ENCODE peak calls at places on chromosomes 4 and X, in seven cellular contexts. I is GM10248; Z is naive thymus-derived CD8-positive, alpha-beta T cell; G is activated CD4-positive, alpha-beta T cell treated with anti-CD3 and anti-CD28 coated beads, Interleukin-2, amount 10 ng/mL, durations not matched to agents 7 days and 5 days; N is stimulated activated CD8-positive, alpha-beta memory T cell treated with anti-CD3 and anti-CD28 coated beads, Interleukin-15, amount 100 ng/mL, for 24 hours; X is cerebellar cortex; J is iPS-NIHi11. Q is an unnamed sample.
A peak's percentile ranks its signal among the peaks of the same experiment; 100 is the strongest.

GRCh38 chr4:25973346-25973745 is 59.3 kb downstream of the SMIM20 start:
- DNase-seq in Z (no peak), N (no peak), X (no peak), G (no peak), J (no peak), I (no peak), Q (no peak)

GRCh38 chr4:76233967-76234678 is 17.4 kb upstream of the FAM47E start:
- DNase-seq in J (no peak), G (no peak), I (no peak), X (no peak), N (no peak), Z (no peak), Q (peak; percentile 73)

GRCh38 chrX:15738686-15739016 is 581 bp downstream of the CA5B start:
- DNase-seq in X (no peak), N (no peak), J (no peak), G (peak; percentile 28), Z (no peak), I (no peak), Q (no peak)

GRCh38 chr4:40595981-40596380 is 33.7 kb downstream of the RBM47 start:
- DNase-seq in J (no peak), I (no peak), Z (no peak), G (no peak), N (no peak), X (no peak), Q (no peak)

GRCh38 chr4:182022899-182023298 is 220.3 kb upstream of the TENM3 start:
- DNase-seq in I (no peak), Z (no peak), G (no peak), J (no peak), X (no peak), N (no peak), Q (no peak)

GRCh38 chr4:77994194-77994721 is 62.9 kb upstream of the FRAS1 start:
- DNase-seq in Z (no peak), I (peak; percentile 15), N (no peak), G (peak; percentile 16), J (peak; percentile 75), X (peak; percentile 22), Q (peak; percentile 52)

GRCh38 chrX:91039777-91040176 is 394.9 kb upstream of the PABPC5 start:
- DNase-seq in G (no peak), X (no peak), Z (no peak), I (no peak), J (no peak), N (no peak), Q (peak; percentile 3)

GRCh38 chr4:8685831-8686230 is 93.3 kb downstream of the CPZ start:
- DNase-seq in G (no peak), I (no peak), J (no peak), Z (no peak), N (no peak), X (no peak), Q (no peak)

GRCh38 chr4:148344382-148344781 is 97.8 kb downstream of the NR3C2 start:
- DNase-seq in G (no peak), Z (no peak), N (no peak), J (no peak), I (no peak), X (no peak), Q (peak; percentile 49)

GRCh38 chr4:81527709-81528108 is 56.0 kb upstream of the RASGEF1B start:
- DNase-seq in Z (no peak), J (no peak), X (no peak), G (no peak), I (no peak), N (no peak), Q (no peak)

GRCh38 chrX:13077168-13077567 is 32.7 kb upstream of the FAM9C start:
- DNase-seq in N (no peak), X (no peak), G (peak; percentile 11), J (no peak), I (no peak), Z (no peak), Q (no peak)

GRCh38 chrX:13102636-13103035 is 58.2 kb upstream of the FAM9C start:
- DNase-seq in I (no peak), X (no peak), N (no peak), J (no peak), G (no peak), Z (no peak), Q (no peak)

GRCh38 chr4:2116687-2117400 is 57.7 kb downstream of the NAT8L start:
- DNase-seq in G (no peak), Z (no peak), J (no peak), X (no peak), I (no peak), N (no peak), Q (no peak)

GRCh38 chrX:79366888-79367749 is at the start of gene ITM2A:
- DNase-seq in J (peak; percentile 15), Z (peak; percentile 28), X (no peak), N (peak; percentile 7), I (peak; percentile 25), G (peak; percentile 60), Q (peak; percentile 31)

GRCh38 chr4:137393043-137393442 is 139.3 kb downstream of the PCDH18 start:
- DNase-seq in I (no peak), J (no peak), G (no peak), N (no peak), X (no peak), Z (no peak), Q (no peak)

GRCh38 chrX:22246620-22247019 is 26.1 kb upstream of the CBLL2 start:
- DNase-seq in G (no peak), N (no peak), Z (no peak), J (no peak), X (no peak), I (no peak), Q (no peak)

GRCh38 chrX:45517090-45517973 is 316.7 kb upstream of the DIPK2B start:
- DNase-seq in J (peak; percentile 23), Z (no peak), X (no peak), I (no peak), N (no peak), G (no peak), Q (no peak)

GRCh38 chrX:97806238-97806637 is 922.5 kb downstream of the RPA4 start:
- DNase-seq in X (no peak), J (no peak), Z (no peak), G (no peak), I (no peak), N (no peak), Q (no peak)

GRCh38 chrX:9737363-9737762 is 28.3 kb downstream of the GPR143 start:
- DNase-seq in X (no peak), I (no peak), Z (no peak), N (no peak), G (no peak), J (no peak), Q (no peak)

GRCh38 chrX:111837226-111837625 is 38.8 kb upstream of the TRPC5OS start:
- DNase-seq in J (no peak), I (no peak), X (peak; percentile 22), Z (no peak), N (no peak), G (no peak), Q (peak; percentile 7)

GRCh38 chr4:173477016-173477415 is 53.0 kb downstream of the HAND2 start:
- DNase-seq in Z (no peak), J (no peak), X (no peak), I (no peak), N (no peak), G (no peak), Q (no peak)

GRCh38 chrX:67781132-67781531 is 237.3 kb downstream of the AR start:
- DNase-seq in Z (no peak), N (no peak), X (no peak), J (no peak), I (no peak), G (no peak), Q (no peak)

GRCh38 chr4:7108046-7108625 is 40.3 kb upstream of the GRPEL1 start:
- DNase-seq in J (no peak), N (no peak), G (no peak), X (no peak), I (peak; percentile 8), Z (no peak), Q (no peak)

GRCh38 chrX:101357166-101357795 is 8.7 kb upstream of the TIMM8A start:
- DNase-seq in I (no peak), G (no peak), X (no peak), J (peak; percentile 5), Z (no peak), N (no peak), Q (no peak)

GRCh38 chr4:24840826-24841587 is 45.6 kb downstream of the SOD3 start:
- DNase-seq in J (no peak), G (no peak), Z (no peak), I (no peak), X (no peak), N (no peak), Q (no peak)

GRCh38 chr4:7171191-7171900 is 21.0 kb upstream of the SORCS2 start:
- DNase-seq in I (no peak), Z (no peak), J (no peak), X (no peak), G (no peak), N (no peak), Q (no peak)

GRCh38 chr4:71389149-71389840 is 50.5 kb downstream of the SLC4A4 start:
- DNase-seq in X (no peak), J (no peak), I (no peak), N (no peak), G (no peak), Z (no peak), Q (no peak)

GRCh38 chr4:113050837-113051236 is 1.4 kb downstream of the ANK2 start:
- DNase-seq in I (no peak), X (peak; percentile 59), N (no peak), Z (no peak), J (no peak), G (no peak), Q (no peak)